ENCODE peak calls at places on chromosomes 1 and 21, in six cellular contexts. Y is ovary, H is tibial artery, W is cardiac muscle cell, U is BE2C, G is adrenal gland. J is an unnamed sample.

GRCh38 chr1:29833596-29833995 is 597.3 kb downstream of the PTPRU start:
- DNase-seq in H (peak), G (no peak), Y (no peak), W (no peak), U (peak), J (no peak)

GRCh38 chr1:61123321-61123720 is 41.0 kb downstream of the NFIA start:
- DNase-seq in Y (no peak), H (no peak), U (no peak), G (no peak), W (no peak), J (no peak)

GRCh38 chr1:235586992-235587391 is 62.6 kb downstream of the GNG4 start:
- DNase-seq in U (no peak), H (peak), W (no peak), Y (no peak), G (no peak), J (no peak)

GRCh38 chr1:2240251-2241156 is 12.4 kb downstream of the SKI start:
- DNase-seq in U (peak), Y (no peak), H (peak), G (peak), W (peak), J (no peak)

GRCh38 chr1:223683586-223684487 is 18.3 kb upstream of the CAPN8 start:
- DNase-seq in G (peak), U (peak), Y (peak), H (no peak), W (peak), J (no peak)

GRCh38 chr1:83931658-83932253 is 67.2 kb downstream of the TTLL7 start:
- DNase-seq in Y (no peak), W (peak), U (peak), G (no peak), H (no peak), J (no peak)

GRCh38 chr1:239011382-239011781 is 375.0 kb upstream of the CHRM3 start:
- DNase-seq in G (no peak), H (no peak), Y (no peak), U (no peak), W (no peak), J (no peak)

GRCh38 chr1:171158089-171158488 is 27.0 kb upstream of the FMO2 start:
- DNase-seq in H (no peak), Y (no peak), W (no peak), G (no peak), U (no peak), J (no peak)

GRCh38 chr1:241637604-241638003 is 2.6 kb downstream of the CHML start:
- DNase-seq in G (no peak), W (no peak), Y (no peak), U (no peak), H (no peak), J (no peak)

GRCh38 chr1:26218906-26219494 is 15.0 kb upstream of the CEP85 start:
- DNase-seq in G (no peak), H (no peak), W (no peak), Y (no peak), U (no peak), J (no peak)

GRCh38 chr1:199010492-199010891 is 371.7 kb downstream of the PTPRC start:
- DNase-seq in H (no peak), Y (no peak), W (peak), G (no peak), U (no peak), J (no peak)

GRCh38 chr1:24641646-24642151 is 1.4 kb upstream of the SRRM1 start:
- DNase-seq in W (peak), G (peak), Y (peak), U (no peak), H (peak), J (no peak)

GRCh38 chr1:210159206-210159605 is 73.4 kb upstream of the SERTAD4 start:
- DNase-seq in Y (no peak), W (no peak), G (no peak), U (no peak), H (no peak), J (no peak)

GRCh38 chr1:244834596-244835275 is 722 bp upstream of the COX20 start:
- DNase-seq in U (peak), Y (no peak), W (peak), H (peak), G (peak), J (no peak)

GRCh38 chr1:67485046-67485811 is 55.0 kb upstream of the SERBP1 start:
- DNase-seq in H (no peak), W (no peak), G (no peak), Y (no peak), U (no peak), J (no peak)

GRCh38 chr21:35179990-35180557 is 131.0 kb upstream of the RUNX1 start:
- DNase-seq in W (peak), H (no peak), U (no peak), G (no peak), Y (no peak), J (no peak)

GRCh38 chr1:228150021-228150457 is 309 bp downstream of the GJC2 start:
- DNase-seq in W (no peak), U (peak), H (peak), G (peak), Y (peak), J (no peak)

GRCh38 chr1:154621875-154622274 is 13.9 kb upstream of the ADAR start:
- DNase-seq in U (no peak), G (no peak), W (no peak), H (no peak), Y (no peak), J (no peak)

GRCh38 chr1:18668750-18669404 is 38.2 kb downstream of the PAX7 start:
- DNase-seq in W (no peak), U (no peak), H (no peak), G (peak), Y (no peak), J (peak)

GRCh38 chr1:234971586-234972297 is 156.9 kb downstream of the TOMM20 start:
- DNase-seq in H (no peak), U (no peak), G (peak), Y (no peak), W (no peak), J (no peak)

GRCh38 chr1:31954607-31955283 is 16.6 kb upstream of the PTP4A2 start:
- DNase-seq in H (peak), U (no peak), W (peak), G (peak), Y (peak), J (no peak)

GRCh38 chr1:21700094-21700493 is 30.9 kb upstream of the RAP1GAP start:
- DNase-seq in U (no peak), W (no peak), G (no peak), Y (no peak), H (no peak), J (no peak)
- TF ChIP-seq CTCF in U (no peak), W (no peak), G (no peak), Y (no peak), H (no peak), J (no peak)

DNA sequence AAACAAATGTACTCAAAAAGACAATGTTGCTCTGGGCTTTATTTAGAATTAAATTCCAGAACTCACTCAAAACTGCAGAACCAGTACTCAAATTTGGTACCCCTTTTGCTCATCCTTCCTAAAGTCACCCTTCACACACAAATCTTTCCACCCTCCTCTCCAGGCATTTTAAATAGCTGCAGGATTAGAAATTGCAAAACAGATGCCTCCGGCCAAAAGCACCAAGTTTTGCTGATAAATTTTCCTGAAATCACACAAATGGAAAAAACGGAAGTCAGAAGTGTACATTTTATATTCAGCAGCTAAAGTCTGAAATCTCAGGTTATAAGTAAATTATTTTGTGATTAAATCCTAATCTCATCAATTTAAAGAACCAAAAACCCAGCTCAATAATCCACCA is 147.0 kb downstream of the NRIP1 start:
- DNase-seq in G (no peak), H (no peak), U (no peak), W (peak), Y (no peak), J (no peak)
- TF ChIP-seq CTCF in G (no peak), H (no peak), U (no peak), W (no peak), Y (no peak), J (no peak)

DNA sequence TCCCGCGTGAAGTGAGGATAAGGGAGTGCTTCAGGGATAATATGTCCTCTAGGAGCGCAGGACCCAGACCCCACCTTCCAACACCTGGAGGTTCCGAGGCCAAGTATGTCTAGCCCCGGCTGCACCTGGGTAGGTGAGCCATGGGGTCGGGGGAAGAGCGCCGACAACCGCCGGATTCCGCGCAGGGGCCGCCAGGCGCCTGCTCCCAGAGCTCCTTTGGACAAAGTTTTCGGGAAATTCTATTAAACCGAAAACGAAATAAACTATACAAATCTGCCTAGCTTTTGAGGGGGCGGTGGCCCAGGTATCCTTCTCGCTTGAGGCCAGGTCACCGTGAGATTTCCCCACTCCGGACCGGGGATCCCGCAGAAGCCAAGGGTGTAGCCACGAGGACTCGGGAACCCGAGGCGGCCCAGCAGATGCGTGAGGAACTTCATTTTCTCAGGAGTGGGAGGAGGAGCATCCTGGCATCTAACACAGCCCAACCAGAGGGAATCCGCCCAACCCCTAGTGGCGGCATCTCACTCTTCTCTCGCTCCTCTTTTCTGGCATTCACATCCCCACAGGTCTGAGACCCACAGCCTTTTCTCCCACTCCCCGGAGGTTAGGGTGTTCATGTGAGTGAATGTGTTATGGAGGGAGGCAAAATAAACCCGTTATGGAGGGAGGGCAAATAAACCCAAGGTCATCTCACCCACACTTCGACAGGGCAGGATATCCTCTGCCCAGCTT is 2.3 kb upstream of the DMRTA2 start:
- DNase-seq in U (no peak), G (no peak), H (no peak), Y (no peak), W (peak), J (no peak)
- TF ChIP-seq CTCF in U (no peak), G (no peak), H (no peak), Y (no peak), W (peak), J (no peak)

GRCh38 chr1:152447484-152447883 is 33.4 kb upstream of the CRNN start:
- DNase-seq in U (no peak), G (no peak), H (no peak), W (no peak), Y (no peak), J (no peak)

GRCh38 chr1:152449661-152450060 is 35.6 kb upstream of the CRNN start:
- DNase-seq in W (no peak), G (no peak), Y (no peak), H (no peak), U (no peak), J (no peak)

GRCh38 chr1:152448496-152448895 is 34.4 kb upstream of the CRNN start:
- DNase-seq in G (no peak), W (no peak), H (no peak), U (no peak), Y (no peak), J (no peak)

GRCh38 chr1:152448095-152448494 is 34.0 kb upstream of the CRNN start:
- DNase-seq in G (no peak), W (no peak), Y (no peak), U (no peak), H (no peak), J (no peak)

DNA sequence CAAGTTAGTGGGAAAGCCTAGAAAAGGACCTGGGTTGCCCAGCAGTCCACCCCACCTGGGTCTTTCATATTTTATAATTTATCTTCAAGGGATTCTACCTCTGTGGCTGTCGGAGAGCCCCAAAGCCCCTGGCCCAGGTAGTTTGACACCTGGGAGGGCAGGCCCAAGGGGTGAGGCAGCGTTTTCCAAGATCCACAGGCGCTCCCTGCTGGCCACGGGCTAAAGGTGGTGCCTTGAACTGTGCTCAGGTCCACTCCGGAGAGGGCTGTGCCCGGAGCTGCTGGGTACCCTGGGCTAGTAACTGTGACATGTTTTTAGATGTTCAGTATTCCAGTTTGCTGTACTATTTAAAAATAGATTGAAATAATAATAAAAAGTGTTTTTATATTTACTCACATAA is 37.2 kb upstream of the CRNN start:
- DNase-seq in H (no peak), U (no peak), W (no peak), G (no peak), Y (no peak), J (no peak)
- TF ChIP-seq CTCF in H (no peak), U (peak), W (no peak), G (no peak), Y (no peak), J (peak)

GRCh38 chr1:22276396-22276748 is 133.5 kb upstream of the WNT4 start:
- DNase-seq in W (no peak), G (no peak), H (no peak), U (no peak), Y (no peak), J (no peak)

GRCh38 chr1:22275626-22276395 is 132.9 kb upstream of the WNT4 start:
- DNase-seq in H (no peak), W (peak), U (peak), Y (peak), G (peak), J (peak)

GRCh38 chr1:22277662-22278061 is 134.8 kb upstream of the WNT4 start:
- DNase-seq in H (no peak), U (no peak), Y (no peak), W (no peak), G (no peak), J (no peak)

GRCh38 chr1:22273686-22274681 is 131.1 kb upstream of the WNT4 start:
- DNase-seq in W (no peak), H (no peak), U (no peak), G (no peak), Y (no peak), J (no peak)

DNA sequence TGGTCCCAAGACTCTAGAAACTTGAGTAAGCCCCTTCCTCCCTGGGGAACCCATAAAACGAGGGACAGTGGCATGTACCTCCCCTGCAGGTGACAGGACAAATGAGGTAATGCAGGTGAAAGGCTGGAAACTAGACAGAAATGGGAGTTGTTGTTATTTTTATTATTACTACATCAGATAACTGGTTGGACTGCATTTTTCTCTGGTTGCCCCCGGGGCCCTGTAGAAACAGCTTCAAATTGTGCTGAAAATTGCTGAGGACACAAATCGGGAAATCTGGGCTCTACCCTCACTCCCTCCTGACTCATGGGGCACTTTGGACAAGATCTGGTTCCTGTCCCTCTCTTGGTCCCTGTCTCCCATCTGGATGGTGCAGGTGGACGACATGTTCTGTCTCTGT is 132.3 kb upstream of the WNT4 start:
- DNase-seq in G (no peak), U (no peak), Y (no peak), W (no peak), H (no peak), J (no peak)
- TF ChIP-seq CTCF in G (no peak), U (no peak), Y (no peak), W (no peak), H (no peak), J (no peak)

DNA sequence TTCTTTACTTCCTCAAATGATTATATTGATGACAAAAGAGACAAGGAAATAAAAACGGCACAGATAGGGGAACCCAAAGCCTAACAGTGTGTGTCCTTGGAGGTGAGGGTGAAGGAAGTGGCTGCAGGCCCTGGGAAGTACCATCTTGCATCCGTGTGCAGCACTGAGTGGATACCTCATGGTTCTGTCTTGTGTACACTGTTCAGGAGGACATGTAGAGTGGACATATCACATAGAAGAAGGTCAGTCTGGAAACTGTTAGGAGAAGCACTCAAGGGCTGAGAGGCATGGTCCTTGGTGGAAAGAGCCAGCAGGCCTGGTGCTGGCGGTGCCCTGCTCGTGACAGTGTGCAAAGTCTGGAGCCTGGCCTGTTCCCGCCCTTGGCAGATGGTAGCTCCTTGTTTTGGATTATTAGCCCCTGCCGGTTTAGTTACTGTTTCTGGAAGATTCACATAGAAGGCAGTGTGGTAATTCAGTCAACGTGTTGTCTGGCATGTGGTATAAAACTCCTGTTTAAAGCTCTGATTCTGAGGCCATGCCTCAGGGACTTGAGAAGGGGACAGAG is 6.7 kb downstream of the PKNOX1 start:
- DNase-seq in W (no peak), U (no peak), G (no peak), H (no peak), Y (no peak), J (no peak)
- TF ChIP-seq CTCF in W (no peak), U (no peak), G (no peak), H (no peak), Y (no peak), J (no peak)

GRCh38 chr1:167207940-167208623 is 12.6 kb upstream of the POU2F1 start:
- DNase-seq in U (no peak), W (no peak), Y (no peak), G (no peak), H (no peak), J (no peak)
- TF ChIP-seq CTCF in U (peak), W (peak), Y (no peak), G (no peak), H (peak), J (no peak)

DNA sequence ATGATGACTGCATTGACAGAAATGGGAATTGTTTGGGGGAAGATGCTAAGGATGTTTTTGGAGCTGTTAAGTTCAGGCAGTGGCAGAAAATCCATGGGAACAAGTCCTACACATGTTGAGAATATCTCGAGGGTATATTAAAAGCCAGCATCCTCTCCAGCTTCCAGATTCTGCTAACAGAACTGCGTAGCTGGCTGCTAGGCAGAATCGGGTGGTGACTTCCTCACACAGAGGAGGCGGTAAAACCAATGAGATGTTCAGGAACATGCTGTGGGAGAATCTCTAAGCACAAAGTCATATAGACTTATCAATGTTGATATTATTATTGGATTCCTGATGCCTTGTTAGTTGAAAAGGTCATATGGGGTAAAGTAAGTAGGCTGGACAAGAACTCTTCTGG is 14.9 kb downstream of the FAM163A start:
- DNase-seq in U (no peak), W (no peak), H (no peak), G (no peak), Y (no peak), J (no peak)
- TF ChIP-seq CTCF in U (no peak), W (no peak), H (no peak), G (no peak), Y (no peak), J (no peak)

DNA sequence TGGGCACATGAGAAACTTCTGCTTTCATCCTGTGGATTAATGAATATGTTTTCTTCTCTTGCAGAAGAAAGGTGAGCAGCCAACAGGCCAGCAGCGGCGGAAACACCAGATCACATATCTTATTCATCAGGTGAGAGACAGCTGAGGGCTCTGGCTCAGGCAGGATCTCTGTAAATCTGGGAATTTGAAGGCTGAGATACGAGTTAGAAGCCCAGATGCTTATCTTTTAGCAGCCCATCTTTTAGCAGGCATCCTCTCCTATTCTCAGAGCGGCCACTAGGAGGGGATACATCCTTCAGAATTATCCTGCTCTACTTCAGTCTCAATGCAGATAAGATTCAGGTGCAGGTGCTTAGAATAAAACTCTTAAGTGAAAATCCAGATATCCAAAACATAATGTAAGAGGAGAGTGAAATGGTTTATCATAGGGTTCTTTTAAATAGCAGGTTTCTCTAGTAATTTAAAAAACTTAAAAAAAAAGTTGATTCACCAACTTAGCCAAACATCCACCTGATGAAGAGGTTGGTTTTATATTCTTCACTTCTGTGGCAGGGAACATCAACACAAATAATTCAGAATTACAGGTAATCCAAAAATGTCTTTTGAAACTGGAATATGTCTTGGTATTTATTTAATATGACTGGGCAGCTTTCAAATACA is 19.3 kb downstream of the SH2D2A start:
- DNase-seq in G (peak), U (peak), W (peak), Y (no peak), H (no peak), J (no peak)
- TF ChIP-seq CTCF in G (peak), U (peak), W (peak), Y (no peak), H (peak), J (peak)

DNA sequence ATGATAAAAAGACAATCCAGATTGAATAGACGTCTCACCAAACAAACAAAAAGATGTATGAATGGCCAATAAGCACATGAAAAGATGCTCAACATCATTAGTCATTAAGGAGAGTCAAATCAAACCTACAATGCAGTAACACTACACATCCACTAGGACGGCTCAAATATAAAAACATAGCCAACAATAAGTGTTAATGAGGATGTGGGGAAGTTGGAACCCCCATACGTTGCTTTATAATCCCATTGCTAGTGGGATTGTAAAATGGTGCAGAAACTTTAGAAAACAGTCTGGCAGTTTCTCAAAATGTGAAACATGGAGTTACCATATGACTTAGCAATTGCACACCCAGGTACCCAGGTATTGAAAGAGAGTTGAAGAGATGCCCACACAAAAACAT is 14.7 kb upstream of the IL24 start:
- DNase-seq in G (no peak), Y (no peak), W (no peak), H (no peak), U (no peak), J (no peak)
- TF ChIP-seq CTCF in G (no peak), Y (no peak), W (no peak), H (no peak), U (no peak), J (peak)